ENCODE peak calls at places on chromosomes 11 and 22, in nine cellular contexts. D is amygdala; V is NCI-H2227 treated with DMSO at 0.1 percent for 48 hours; A is pancreas; C is T-cell; H is NCI-H1436; M is M059J; G is stimulated activated naive CD4-positive, alpha-beta T cell treated with Interleukin-2 at 50 U/mL for 16 hours; J is iPS-NIHi11. N is an unnamed sample.

GRCh38 chr22:19825904-19826618 is 28.6 kb downstream of the GNB1L start:
- DNase-seq in D (no peak), V (no peak), A (no peak), C (no peak), H (no peak), M (no peak), G (no peak), J (no peak), N (no peak)

GRCh38 chr11:106939157-106939556 is 79.1 kb downstream of the GUCY1A2 start:
- DNase-seq in D (no peak), V (peak), A (no peak), C (no peak), H (peak), M (no peak), G (no peak), J (no peak), N (no peak)

GRCh38 chr11:6505577-6506240 is 8.6 kb downstream of the DNHD1 start:
- DNase-seq in D (no peak), V (peak), A (no peak), C (no peak), H (peak), M (peak), G (no peak), J (peak), N (no peak)

GRCh38 chr22:46287873-46288751 is 8.6 kb upstream of the GTSE1 start:
- DNase-seq in D (no peak), V (no peak), A (no peak), C (peak), H (no peak), M (no peak), G (no peak), J (no peak), N (no peak)

GRCh38 chr11:94993400-94993943 is 20.0 kb downstream of the KDM4D start:
- DNase-seq in D (no peak), V (no peak), A (no peak), C (no peak), H (no peak), M (no peak), G (no peak), J (no peak), N (no peak)

GRCh38 chr11:35029979-35030378 is 109.0 kb upstream of the CD44 start:
- DNase-seq in D (no peak), V (no peak), A (no peak), C (no peak), H (no peak), M (peak), G (peak), J (no peak), N (no peak)

GRCh38 chr11:44139565-44140313 is 44.3 kb downstream of the EXT2 start:
- DNase-seq in D (no peak), V (no peak), A (no peak), C (no peak), H (no peak), M (no peak), G (no peak), J (no peak), N (no peak)

GRCh38 chr11:75328426-75329277 is 22.8 kb downstream of the ARRB1 start:
- DNase-seq in D (peak), V (peak), A (peak), C (peak), H (peak), M (peak), G (peak), J (peak), N (peak)

GRCh38 chr11:41784513-41785335 is 325.3 kb upstream of the LRRC4C start:
- DNase-seq in D (no peak), V (no peak), A (no peak), C (no peak), H (no peak), M (peak), G (no peak), J (no peak), N (no peak)

GRCh38 chr22:48702573-48703264 is 1125.0 kb downstream of the BRD1 start:
- DNase-seq in D (peak), V (no peak), A (peak), C (no peak), H (no peak), M (no peak), G (no peak), J (no peak), N (no peak)

GRCh38 chr11:112345166-112345565 is 84.5 kb upstream of the PLET1 start:
- DNase-seq in D (no peak), V (no peak), A (no peak), C (no peak), H (no peak), M (no peak), G (no peak), J (no peak), N (no peak)

GRCh38 chr22:30245181-30245984 is 1.2 kb downstream of the LIF start:
- DNase-seq in D (no peak), V (no peak), A (no peak), C (no peak), H (no peak), M (no peak), G (no peak), J (peak), N (no peak)

GRCh38 chr11:7261578-7261977 is 9.9 kb downstream of the SYT9 start:
- DNase-seq in D (no peak), V (no peak), A (no peak), C (no peak), H (no peak), M (no peak), G (no peak), J (no peak), N (no peak)

GRCh38 chr11:74434528-74434927 is 32.8 kb downstream of the KCNE3 start:
- DNase-seq in D (no peak), V (no peak), A (no peak), C (no peak), H (no peak), M (no peak), G (no peak), J (no peak), N (no peak)

GRCh38 chr11:100562102-100562501 is 125.0 kb upstream of the ARHGAP42 start:
- DNase-seq in D (no peak), V (no peak), A (no peak), C (no peak), H (no peak), M (peak), G (no peak), J (no peak), N (no peak)

N was measured in activated naive CD4-positive, alpha-beta T cell treated with anti-CD3 and anti-CD28 coated beads, Interleukin-2, amount 50 U/mL, for 16 hours.